ENCODE peak calls at places on chromosomes 7 and 10, in six cellular contexts. H, W, A, Z, T and Y are unnamed samples.

GRCh38 chr10:84837041-84837766 is 508.8 kb downstream of the CCSER2 start:
- DNase-seq in H (no peak), W (no peak), A (no peak), Z (no peak), T (no peak), Y (no peak)

GRCh38 chr7:17144313-17144712 is 154.1 kb upstream of the AHR start:
- DNase-seq in H (peak), W (peak), A (peak), Z (no peak), T (no peak), Y (no peak)

GRCh38 chr10:48623607-48624132 is 18.8 kb upstream of the ARHGAP22 start:
- DNase-seq in H (no peak), W (no peak), A (no peak), Z (no peak), T (no peak), Y (no peak)

GRCh38 chr10:557792-558328 is 131.6 kb downstream of the DIP2C start:
- DNase-seq in H (no peak), W (no peak), A (no peak), Z (no peak), T (peak), Y (no peak)

GRCh38 chr7:102883098-102883860 is 29.5 kb upstream of the LRRC17 start:
- DNase-seq in H (no peak), W (peak), A (peak), Z (no peak), T (no peak), Y (no peak)

GRCh38 chr10:86663046-86663345 is 5.3 kb upstream of the LDB3 start:
- DNase-seq in H (no peak), W (no peak), A (no peak), Z (no peak), T (no peak), Y (no peak)

GRCh38 chr10:88911851-88912250 is 31.8 kb downstream of the STAMBPL1 start:
- DNase-seq in H (no peak), W (no peak), A (no peak), Z (no peak), T (no peak), Y (no peak)

GRCh38 chr7:137820677-137821420 is 25.9 kb downstream of the DGKI start:
- DNase-seq in H (no peak), W (no peak), A (peak), Z (peak), T (no peak), Y (peak)

GRCh38 chr10:102612964-102613275 is 31.4 kb upstream of the TRIM8 start:
- DNase-seq in H (no peak), W (no peak), A (no peak), Z (no peak), T (peak), Y (no peak)

GRCh38 chr7:35430547-35431153 is 176.8 kb upstream of the TBX20 start:
- DNase-seq in H (no peak), W (peak), A (no peak), Z (no peak), T (no peak), Y (no peak)

GRCh38 chr10:104329754-104330153 is 8.5 kb downstream of the ITPRIP start:
- DNase-seq in H (no peak), W (peak), A (peak), Z (no peak), T (no peak), Y (peak)

GRCh38 chr10:15485684-15486316 is 114.7 kb upstream of the FAM171A1 start:
- DNase-seq in H (no peak), W (no peak), A (no peak), Z (no peak), T (no peak), Y (peak)

GRCh38 chr7:141568227-141568626 is 17.0 kb downstream of the AGK start:
- DNase-seq in H (no peak), W (no peak), A (no peak), Z (no peak), T (no peak), Y (no peak)

GRCh38 chr7:33842141-33842540 is 63.2 kb upstream of the BMPER start:
- DNase-seq in H (no peak), W (no peak), A (no peak), Z (no peak), T (no peak), Y (no peak)

GRCh38 chr7:29935111-29935510 is 54.5 kb downstream of the SCRN1 start:
- DNase-seq in H (no peak), W (no peak), A (peak), Z (no peak), T (no peak), Y (no peak)

GRCh38 chr7:33243319-33243881 is 114.0 kb downstream of the BBS9 start:
- DNase-seq in H (peak), W (peak), A (peak), Z (no peak), T (no peak), Y (no peak)

GRCh38 chr7:26308551-26308950 is 16.9 kb downstream of the SNX10 start:
- DNase-seq in H (no peak), W (no peak), A (no peak), Z (no peak), T (no peak), Y (no peak)

GRCh38 chr7:26307226-26307625 is 15.6 kb downstream of the SNX10 start:
- DNase-seq in H (no peak), W (peak), A (peak), Z (no peak), T (no peak), Y (peak)

GRCh38 chr7:26305048-26305868 is 13.6 kb downstream of the SNX10 start:
- DNase-seq in H (no peak), W (peak), A (no peak), Z (no peak), T (peak), Y (no peak)

GRCh38 chr7:26306770-26307169 is 15.1 kb downstream of the SNX10 start:
- DNase-seq in H (no peak), W (no peak), A (no peak), Z (no peak), T (no peak), Y (no peak)

GRCh38 chr7:26305869-26306665 is 14.4 kb downstream of the SNX10 start:
- DNase-seq in H (no peak), W (no peak), A (no peak), Z (no peak), T (no peak), Y (no peak)
- H3K4me3 ChIP-seq in H (no peak), W (peak), A (no peak), Z (no peak), T (no peak), Y (no peak)

DNA sequence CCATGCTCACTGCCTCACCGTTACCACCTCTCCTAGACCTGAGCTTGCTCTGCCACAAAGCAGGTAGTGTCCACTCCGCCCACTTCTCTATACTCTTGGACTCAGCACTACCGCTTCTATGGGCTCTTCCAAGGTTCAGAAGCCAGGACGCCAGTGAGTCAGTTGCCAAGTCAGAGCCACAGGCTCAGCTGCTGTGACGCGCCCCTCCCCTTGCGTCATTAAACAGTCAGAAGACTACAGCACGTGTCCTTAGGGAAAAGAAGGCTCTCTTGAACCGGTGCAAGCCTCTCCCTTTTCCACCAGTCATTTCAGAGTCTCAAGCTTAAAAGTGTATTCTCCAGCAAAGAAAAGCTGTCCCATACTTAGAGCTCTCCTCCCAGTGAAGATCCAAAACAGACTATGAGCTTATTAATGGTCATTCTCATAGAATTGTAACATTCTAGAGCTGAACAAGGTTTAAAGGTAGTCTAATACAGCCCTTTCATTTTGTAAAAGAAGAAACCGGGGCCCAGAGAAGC is 41.0 kb upstream of the MET start:
- DNase-seq in H (peak), W (peak), A (peak), Z (peak), T (peak), Y (no peak)
- TF ChIP-seq POLR2A in H (no peak), W (no peak), A (no peak), Z (no peak), T (no peak), Y (no peak)

GRCh38 chr10:26697922-26698608 is 564 bp downstream of the PDSS1 start:
- DNase-seq in H (peak), W (no peak), A (no peak), Z (no peak), T (no peak), Y (no peak)

GRCh38 chr10:26696786-26697162 is 727 bp upstream of the PDSS1 start:
- DNase-seq in H (peak), W (peak), A (peak), Z (no peak), T (no peak), Y (no peak)

GRCh38 chr10:26699631-26700030 is 2.1 kb downstream of the PDSS1 start:
- DNase-seq in H (no peak), W (peak), A (no peak), Z (no peak), T (no peak), Y (no peak)

GRCh38 chr10:26697163-26697921 is at the start of gene PDSS1:
- DNase-seq in H (peak), W (peak), A (peak), Z (peak), T (peak), Y (peak)

GRCh38 chr10:26698909-26699308 is 1.4 kb downstream of the PDSS1 start:
- DNase-seq in H (no peak), W (no peak), A (no peak), Z (no peak), T (no peak), Y (no peak)
- H3K4me3 ChIP-seq in H (peak), W (peak), A (no peak), Z (no peak), T (peak), Y (no peak)

GRCh38 chr10:132518572-132519381 is 18.8 kb upstream of the INPP5A start:
- DNase-seq in H (no peak), W (no peak), A (no peak), Z (peak), T (no peak), Y (peak)
- TF ChIP-seq POLR2A in H (no peak), W (no peak), A (no peak), Z (no peak), T (no peak), Y (no peak)

DNA sequence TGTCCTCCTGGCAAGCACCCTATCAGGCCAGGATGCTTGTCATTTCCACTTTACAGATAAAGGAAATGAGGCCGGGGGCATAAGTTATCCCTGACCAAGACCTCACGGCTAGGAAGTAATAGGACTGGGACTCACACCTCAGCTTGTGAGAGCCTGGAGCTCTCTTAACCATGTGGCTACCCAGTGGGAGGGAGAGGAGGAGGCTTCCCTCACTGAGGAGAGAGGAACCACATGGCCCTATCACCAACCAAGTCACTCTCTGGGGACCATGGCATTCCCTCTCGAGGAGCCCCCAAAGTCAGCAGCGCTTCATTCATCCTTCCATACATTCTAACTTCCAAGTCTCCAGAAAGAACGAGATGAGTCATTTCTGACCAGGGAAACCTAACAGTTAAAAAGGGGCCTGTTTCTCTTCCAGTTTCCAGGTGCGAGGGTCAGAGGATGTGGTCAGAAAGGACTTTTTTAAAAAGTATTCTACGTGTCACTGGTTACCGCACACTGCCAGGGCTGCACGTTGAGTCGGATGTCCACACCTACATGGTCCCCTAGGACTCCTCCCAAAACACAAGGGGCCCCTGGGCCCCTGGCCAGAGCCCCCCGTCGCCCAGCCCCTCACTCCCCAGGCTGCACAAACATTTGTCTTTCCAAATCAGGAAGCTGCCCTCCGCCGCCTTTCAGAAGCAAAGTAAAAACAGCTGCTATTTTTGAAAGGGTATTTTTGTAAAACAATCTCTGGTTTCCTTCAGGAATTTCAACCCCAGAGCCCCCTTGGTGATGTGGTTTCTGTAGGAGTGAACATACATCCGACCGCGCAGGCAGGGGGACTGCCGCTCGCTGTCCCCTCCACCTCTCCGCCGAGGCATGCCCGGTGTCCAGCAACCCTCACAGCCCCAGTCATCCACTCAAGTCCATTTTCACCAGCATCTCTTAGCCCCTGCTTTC is 128.2 kb upstream of the CHST15 start:
- DNase-seq in H (no peak), W (no peak), A (no peak), Z (no peak), T (peak), Y (no peak)
- H3K4me3 ChIP-seq in H (no peak), W (no peak), A (no peak), Z (no peak), T (no peak), Y (no peak)

DNA sequence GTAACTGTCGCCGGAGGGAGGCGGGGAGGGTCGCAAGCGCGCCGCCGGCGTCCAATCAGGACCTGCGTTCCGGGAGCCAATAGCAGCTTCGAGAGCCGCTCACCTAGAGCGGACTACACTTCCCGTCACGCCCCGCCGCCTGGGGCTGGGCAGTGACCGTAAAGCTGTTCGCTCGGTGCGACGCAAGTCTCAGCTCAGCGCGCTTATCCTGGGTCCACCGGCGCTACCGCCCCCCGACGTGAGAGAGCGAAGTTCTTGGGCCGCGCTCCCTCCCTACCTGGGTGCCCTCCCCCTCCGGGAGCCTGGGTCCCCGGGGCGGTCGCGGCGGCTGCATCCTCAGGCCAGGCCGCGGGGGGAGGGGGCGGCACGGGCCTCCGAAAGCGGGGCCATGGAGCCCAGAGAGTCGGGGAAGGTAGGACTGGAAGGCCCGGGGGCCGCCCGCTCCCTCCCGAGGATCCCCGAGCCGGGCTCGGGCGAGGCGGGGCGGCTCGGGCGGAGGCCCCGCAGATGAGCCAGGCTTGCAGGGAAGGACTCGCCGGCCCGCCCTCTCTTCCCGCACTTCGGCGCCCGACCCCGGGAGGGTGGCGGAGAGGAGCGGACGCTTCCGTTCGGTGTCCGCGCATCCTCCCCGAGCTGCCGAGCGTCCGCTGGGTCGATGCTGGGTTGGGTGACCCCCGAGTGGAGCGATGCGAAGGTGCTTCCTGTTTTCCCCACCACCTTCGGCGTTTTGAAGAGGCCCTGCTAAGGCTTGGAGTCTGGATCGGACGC is at the start of gene ZNF862:
- DNase-seq in H (peak), W (peak), A (peak), Z (peak), T (peak), Y (peak)
- TF ChIP-seq POLR2A in H (peak), W (peak), A (peak), Z (peak), T (peak), Y (peak)